ENCODE peak calls at places on chromosomes 4 and X, in ten cellular contexts. M is fibroblast of mammary gland; V is SK-N-DZ; N is hypothalamus; Z is GM03348; F is stimulated activated CD4-positive, alpha-beta T cell treated with anti-CD3 and anti-CD28 coated beads, Interleukin-12 subunit alpha, Interleukin-12 subunit beta, amount 100 ng/mL, for 4 hours; Q is progenitor cell of endocrine pancreas; J is posterior vena cava; P is mesendoderm; D is NCI-H345. L is an unnamed sample.

GRCh38 chr4:152680988-152681731 is 1.4 kb upstream of the TMEM154 start:
- DNase-seq in M (peak), V (no peak), N (no peak), Z (peak), F (no peak), Q (no peak), J (no peak), P (peak), D (no peak), L (no peak)

GRCh38 chr4:91279899-91280298 is 1023.9 kb upstream of the GRID2 start:
- DNase-seq in M (no peak), V (no peak), N (no peak), Z (no peak), F (no peak), Q (no peak), J (no peak), P (no peak), D (no peak), L (no peak)

GRCh38 chrX:50779694-50780093 is 34.3 kb downstream of the SHROOM4 start:
- DNase-seq in M (no peak), V (no peak), N (no peak), Z (peak), F (no peak), Q (no peak), J (no peak), P (peak), D (no peak), L (no peak)

GRCh38 chr4:39464886-39465501 is 6.1 kb downstream of the LIAS start:
- DNase-seq in M (peak), V (peak), N (no peak), Z (peak), F (no peak), Q (no peak), J (no peak), P (no peak), D (no peak), L (peak)

GRCh38 chr4:107863416-107863815 is 38.7 kb downstream of the SGMS2 start:
- DNase-seq in M (no peak), V (no peak), N (no peak), Z (no peak), F (no peak), Q (no peak), J (no peak), P (no peak), D (no peak), L (no peak)

GRCh38 chr4:142318280-142318679 is 527.8 kb downstream of the INPP4B start:
- DNase-seq in M (no peak), V (no peak), N (no peak), Z (no peak), F (no peak), Q (no peak), J (no peak), P (no peak), D (no peak), L (no peak)

GRCh38 chr4:110184124-110184790 is 14.2 kb downstream of the ELOVL6 start:
- DNase-seq in M (peak), V (no peak), N (no peak), Z (peak), F (no peak), Q (no peak), J (no peak), P (peak), D (no peak), L (no peak)

GRCh38 chrX:77785400-77785745 is 643 bp downstream of the ATRX start:
- DNase-seq in M (peak), V (peak), N (no peak), Z (peak), F (no peak), Q (no peak), J (no peak), P (peak), D (peak), L (peak)

GRCh38 chr4:27000122-27000521 is 139.5 kb downstream of the STIM2 start:
- DNase-seq in M (no peak), V (no peak), N (no peak), Z (no peak), F (no peak), Q (no peak), J (no peak), P (no peak), D (no peak), L (no peak)

GRCh38 chrX:109614951-109615350 is 10.0 kb downstream of the KCNE5 start:
- DNase-seq in M (no peak), V (no peak), N (no peak), Z (no peak), F (no peak), Q (no peak), J (no peak), P (peak), D (no peak), L (no peak)

GRCh38 chr4:83876047-83876446 is 340.1 kb downstream of the GPAT3 start:
- DNase-seq in M (peak), V (no peak), N (no peak), Z (no peak), F (no peak), Q (no peak), J (no peak), P (peak), D (no peak), L (peak)

L was measured in NCI-H82.